ENCODE peak calls at places on chromosomes 16 and 17, in seven cellular contexts. X is adipocyte, Z is H7, F is psoas muscle, D is left lung, K is AG09309, P is uterus. C is an unnamed sample.

GRCh38 chr16:88471575-88471974 is 18.5 kb downstream of the ZFPM1 start:
- DNase-seq in K (no peak), D (no peak), F (no peak), Z (no peak), P (no peak), X (no peak), C (no peak)

GRCh38 chr17:74770498-74771318 is 5.4 kb downstream of the NAT9 start:
- DNase-seq in D (no peak), K (no peak), X (peak), F (peak), P (no peak), Z (peak), C (peak)

GRCh38 chr16:5205394-5206040 is 107.9 kb upstream of the EEF2KMT start:
- DNase-seq in K (no peak), D (no peak), F (no peak), X (no peak), Z (no peak), P (no peak), C (no peak)

GRCh38 chr17:72119963-72120877 is 600 bp upstream of the SOX9 start:
- DNase-seq in F (peak), P (no peak), D (no peak), K (no peak), X (peak), Z (peak), C (peak)

GRCh38 chr17:31548709-31549108 is 157.2 kb downstream of the RAB11FIP4 start:
- DNase-seq in X (no peak), D (no peak), P (no peak), K (no peak), F (no peak), Z (no peak), C (no peak)

GRCh38 chr17:28763137-28763799 is 19.5 kb downstream of the TRAF4 start:
- DNase-seq in K (no peak), X (no peak), F (no peak), Z (no peak), P (no peak), D (no peak), C (no peak)

GRCh38 chr17:59815965-59816364 is 76.8 kb downstream of the TUBD1 start:
- DNase-seq in K (no peak), F (no peak), P (no peak), D (no peak), Z (no peak), X (peak), C (no peak)

GRCh38 chr16:77564791-77565390 is 130.1 kb upstream of the ADAMTS18 start:
- DNase-seq in F (no peak), K (no peak), P (no peak), Z (no peak), D (no peak), X (no peak), C (no peak)

GRCh38 chr16:89375021-89375420 is 115.3 kb downstream of the ANKRD11 start:
- DNase-seq in F (no peak), P (no peak), X (no peak), Z (no peak), D (no peak), K (no peak), C (no peak)

GRCh38 chr17:49873466-49873865 is 25.6 kb upstream of the TAC4 start:
- DNase-seq in X (no peak), K (no peak), D (peak), Z (no peak), P (no peak), F (no peak), C (no peak)

GRCh38 chr16:68332411-68333121 is 21.7 kb downstream of the PRMT7 start:
- DNase-seq in F (peak), X (peak), D (peak), P (no peak), Z (no peak), K (no peak), C (no peak)

GRCh38 chr16:23498863-23499262 is 11.4 kb downstream of the GGA2 start:
- DNase-seq in F (no peak), K (no peak), D (no peak), Z (no peak), P (no peak), X (no peak), C (no peak)

GRCh38 chr17:61221597-61222471 is 177.8 kb upstream of the TBX2 start:
- DNase-seq in K (no peak), F (no peak), D (no peak), P (no peak), Z (no peak), X (no peak), C (no peak)

GRCh38 chr17:9802294-9802693 is 10.9 kb upstream of the DHRS7C start:
- DNase-seq in Z (no peak), K (no peak), X (no peak), P (no peak), D (no peak), F (no peak), C (no peak)

GRCh38 chr17:75813081-75814020 is 28.7 kb downstream of the UNK start:
- DNase-seq in D (no peak), K (no peak), X (no peak), F (no peak), Z (peak), P (no peak), C (no peak)

GRCh38 chr17:46166692-46167249 is 26.5 kb downstream of the KANSL1 start:
- DNase-seq in F (no peak), Z (no peak), K (no peak), P (no peak), X (no peak), D (no peak), C (no peak)

GRCh38 chr16:2835638-2836493 is 5.8 kb downstream of the ZG16B start:
- DNase-seq in P (no peak), X (peak), F (no peak), Z (no peak), K (peak), D (peak), C (peak)

GRCh38 chr17:79779088-79779529 is 1.2 kb downstream of the CBX2 start:
- DNase-seq in K (no peak), D (no peak), X (no peak), Z (peak), F (no peak), P (no peak), C (no peak)

GRCh38 chr17:79777166-79777843 is 643 bp upstream of the CBX2 start:
- DNase-seq in X (peak), Z (peak), P (peak), D (peak), F (peak), K (no peak), C (peak)

GRCh38 chr17:79777844-79778503 is at the start of gene CBX2:
- DNase-seq in K (no peak), D (peak), Z (peak), X (peak), F (peak), P (peak), C (peak)

GRCh38 chr17:79779661-79780365 is 1.9 kb downstream of the CBX2 start:
- DNase-seq in K (no peak), P (no peak), X (no peak), D (no peak), Z (peak), F (no peak), C (no peak)

DNA sequence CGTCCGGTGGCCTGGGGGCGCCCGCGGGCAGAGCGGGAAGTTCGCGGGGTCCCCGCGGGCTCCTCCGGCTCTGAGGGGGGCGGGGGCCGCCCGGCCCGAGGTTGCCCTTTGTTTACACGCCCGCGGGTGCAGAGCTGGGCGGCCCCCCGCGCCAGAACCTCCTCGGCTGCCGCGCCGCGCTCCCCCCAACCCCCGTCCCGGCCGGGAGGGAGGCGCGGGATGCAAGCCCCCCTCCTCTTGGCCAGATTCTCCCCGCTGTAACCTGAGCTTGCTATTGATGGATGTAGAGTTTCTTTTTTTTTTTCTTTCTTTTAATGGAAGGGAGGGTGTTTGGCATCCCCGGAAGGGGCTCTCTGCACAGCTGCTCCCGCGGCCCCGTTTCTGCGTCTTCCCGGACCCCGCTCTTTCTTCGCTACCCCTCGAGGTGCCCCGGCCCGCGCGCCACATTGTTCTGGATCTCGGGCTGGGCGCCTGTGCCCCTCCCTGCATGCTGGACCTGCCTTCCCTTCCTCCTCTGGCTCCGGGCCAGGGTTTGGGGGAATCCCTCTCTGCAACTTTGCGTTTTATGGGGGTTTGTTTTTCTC is 648 bp downstream of the CBX2 start:
- DNase-seq in X (no peak), F (no peak), P (no peak), K (no peak), Z (peak), D (no peak), C (peak)
- H3K4me3 ChIP-seq in X (no peak), F (peak), P (peak), K (peak), Z (peak), D (peak), C (peak)

DNA sequence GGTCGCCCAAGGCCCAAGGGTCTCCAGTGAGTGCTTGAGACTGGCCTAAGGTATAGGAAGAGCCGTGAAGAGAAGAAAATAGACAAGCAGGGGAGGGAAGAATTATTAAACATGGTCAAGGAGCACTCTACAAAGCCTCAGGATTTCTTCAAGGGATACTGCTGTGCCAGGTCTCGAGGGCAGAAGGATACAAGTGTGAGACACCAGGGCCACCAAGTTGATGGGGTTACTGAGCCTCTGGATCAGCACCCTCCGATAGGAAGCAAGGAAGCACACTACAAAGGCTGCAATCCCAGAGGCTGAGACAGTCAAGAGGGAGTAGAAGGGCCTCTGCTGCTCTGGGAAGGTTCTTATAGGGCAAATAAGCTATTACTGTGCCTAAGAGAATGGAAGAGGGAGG is 6.5 kb downstream of the SUPT4H1 start:
- DNase-seq in K (no peak), F (no peak), X (no peak), Z (no peak), D (no peak), P (no peak), C (no peak)
- H3K4me3 ChIP-seq in K (no peak), F (no peak), X (no peak), Z (no peak), D (no peak), P (no peak), C (no peak)

GRCh38 chr17:352421-353212 is at the start of gene RPH3AL:
- DNase-seq in X (no peak), P (no peak), D (peak), K (no peak), Z (peak), F (peak), C (peak)
- H3K4me3 ChIP-seq in X (no peak), P (no peak), D (peak), K (no peak), Z (no peak), F (peak), C (no peak)

DNA sequence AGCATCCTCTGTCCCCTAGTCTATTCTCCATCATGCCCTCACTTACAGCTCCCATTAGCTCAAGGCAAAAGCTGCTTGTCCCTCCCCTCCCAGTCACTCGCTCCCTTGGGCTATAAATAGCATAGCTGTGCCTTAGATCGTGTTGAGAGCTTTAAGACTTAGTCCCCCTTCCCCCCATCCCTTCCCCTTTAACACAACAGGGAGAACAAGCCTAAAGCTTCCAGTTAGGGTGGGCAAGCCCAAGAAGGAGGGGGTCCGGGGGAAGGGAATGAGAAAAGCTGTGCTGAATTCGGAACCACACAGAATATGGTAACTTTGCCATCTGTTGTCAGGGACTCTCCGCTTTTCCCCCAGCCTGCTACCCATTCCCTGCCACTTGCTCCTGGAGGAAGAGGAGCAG is 4.9 kb upstream of the HIGD1B start:
- DNase-seq in Z (peak), K (no peak), D (no peak), F (no peak), P (no peak), X (no peak), C (peak)
- H3K4me3 ChIP-seq in Z (no peak), K (no peak), D (no peak), F (no peak), P (no peak), X (no peak), C (peak)

C was measured in GM23338.